ENCODE peak calls at places on chromosomes 3 and 15, in four cellular contexts. A, N, L and X are unnamed samples.

GRCh38 chr3:124762612-124763011 is 32.4 kb downstream of the UMPS start:
- DNase-seq in N (no peak), A (no peak), L (no peak), X (no peak)

GRCh38 chr15:95520511-95520910 is 810.0 kb upstream of the NR2F2 start:
- DNase-seq in N (no peak), A (no peak), L (no peak), X (no peak)

GRCh38 chr3:194587438-194587931 is 45.7 kb downstream of the TMEM44 start:
- DNase-seq in A (no peak), L (no peak), N (peak; percentile 56), X (no peak)

GRCh38 chr3:108221911-108222812 is at the start of gene IFT57:
- DNase-seq in N (peak; percentile 98), A (peak; percentile 99), L (peak; percentile 81), X (peak; percentile 92)

GRCh38 chr3:170531054-170531453 is 54.8 kb downstream of the SLC7A14 start:
- DNase-seq in L (no peak), N (no peak), A (no peak), X (no peak)

GRCh38 chr3:57826952-57827723 is 71.0 kb downstream of the SLMAP start:
- DNase-seq in A (no peak), L (no peak), N (no peak), X (no peak)

GRCh38 chr3:36124118-36124796 is 256.0 kb upstream of the STAC start:
- DNase-seq in L (peak; percentile 25), A (no peak), N (no peak), X (no peak)

GRCh38 chr3:155065537-155065936 is 14.6 kb upstream of the MME start:
- DNase-seq in N (no peak), L (peak; percentile 47), A (no peak), X (no peak)

GRCh38 chr3:156978471-156978961 is 152.4 kb downstream of the LEKR1 start:
- DNase-seq in N (no peak), A (no peak), L (no peak), X (no peak)

GRCh38 chr15:80996247-80996646 is 4.5 kb upstream of the TLNRD1 start:
- DNase-seq in A (no peak), N (no peak), L (no peak), X (no peak)

GRCh38 chr3:61794961-61795360 is 233.6 kb downstream of the PTPRG start:
- DNase-seq in A (no peak), N (no peak), L (no peak), X (no peak)

GRCh38 chr15:46260937-46261336 is 626.1 kb downstream of the SQOR start:
- DNase-seq in A (no peak), N (no peak), L (no peak), X (no peak)

GRCh38 chr3:142817356-142817755 is 71.5 kb downstream of the PCOLCE2 start:
- DNase-seq in A (no peak), N (no peak), L (no peak), X (no peak)

GRCh38 chr3:184345678-184346144 is 8.3 kb downstream of the FAM131A start:
- DNase-seq in N (peak; percentile 81), L (no peak), A (no peak), X (no peak)

GRCh38 chr15:33644319-33644718 is 324.0 kb upstream of the CHRM5 start:
- DNase-seq in N (no peak), A (no peak), L (no peak), X (no peak)

GRCh38 chr15:63678383-63678782 is 81.2 kb downstream of the FBXL22 start:
- DNase-seq in N (no peak), L (no peak), A (no peak), X (no peak)

GRCh38 chr15:38351466-38351865 is 98.8 kb downstream of the SPRED1 start:
- DNase-seq in N (no peak), A (no peak), L (no peak), X (no peak)

GRCh38 chr3:134796313-134797079 is 1.4 kb downstream of the EPHB1 start:
- DNase-seq in N (no peak), A (peak; percentile 68), L (no peak), X (no peak)

DNA sequence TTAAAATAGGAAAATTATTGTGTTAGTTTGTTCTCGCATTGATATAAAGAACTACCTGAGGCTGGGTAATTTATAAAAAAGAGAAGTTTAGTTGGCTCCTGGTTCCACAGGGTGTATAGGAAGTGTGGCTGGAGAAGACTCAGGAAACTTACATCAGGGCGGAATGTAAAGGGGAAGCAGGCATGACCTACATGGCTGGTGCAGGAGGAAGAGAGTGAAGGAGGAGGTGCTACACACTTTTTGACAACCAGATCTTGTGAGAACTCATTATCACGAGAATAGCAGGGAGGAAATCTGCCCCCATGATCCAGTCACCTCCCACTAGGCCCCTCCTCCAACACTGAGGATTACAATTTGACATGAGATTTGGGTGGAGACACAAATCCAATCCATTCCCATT is 490.7 kb downstream of the RBMS3 start:
- DNase-seq in N (no peak), L (no peak), A (no peak), X (no peak)
- H3K27ac ChIP-seq in N (no peak overlapping the region), L (no peak overlapping the region), A (no peak overlapping the region), X (no peak overlapping the region)

GRCh38 chr3:195597848-195598247 is 14.1 kb upstream of the APOD start:
- DNase-seq in L (no peak), A (peak; percentile 36), N (peak; percentile 59), X (no peak)

GRCh38 chr3:195595778-195596531 is 12.2 kb upstream of the APOD start:
- DNase-seq in L (no peak), A (peak; percentile 27), N (no peak), X (no peak)

GRCh38 chr3:195591852-195592251 is 8.1 kb upstream of the APOD start:
- DNase-seq in N (no peak), L (no peak), A (no peak), X (no peak)

GRCh38 chr3:195591220-195591619 is 7.5 kb upstream of the APOD start:
- DNase-seq in L (no peak), A (no peak), N (no peak), X (no peak)

GRCh38 chr3:195596648-195597628 is 13.2 kb upstream of the APOD start:
- DNase-seq in L (no peak), N (peak; percentile 53), A (peak; percentile 50), X (no peak)
- H3K4me3 ChIP-seq in L (no peak overlapping the region), N (no peak overlapping the region), A (no peak overlapping the region), X (no peak overlapping the region)

DNA sequence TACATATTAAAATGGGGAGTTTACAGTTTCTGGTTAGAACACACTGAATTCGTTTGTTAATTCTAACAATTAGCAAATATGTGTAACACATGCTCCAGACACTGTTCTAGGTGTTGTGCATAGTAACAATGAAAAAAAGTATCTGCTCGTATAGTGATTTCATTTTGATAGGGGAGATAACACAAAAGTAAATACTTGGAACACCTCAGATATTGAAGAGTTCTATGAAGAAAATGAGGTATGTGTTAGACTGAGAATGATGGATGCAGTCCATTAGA is 6.8 kb upstream of the TMF1 start:
- DNase-seq in L (no peak), N (no peak), A (no peak), X (no peak)
- H3K27ac ChIP-seq in L (no peak overlapping the region), N (no peak overlapping the region), A (no peak overlapping the region), X (peak overlapping the region; percentile 75)

GRCh38 chr15:101725073-101725472 is 800 bp upstream of the TARS3 start:
- DNase-seq in N (no peak), A (no peak), L (no peak), X (no peak)

GRCh38 chr15:101723161-101723873 is 956 bp downstream of the TARS3 start:
- DNase-seq in A (no peak), L (no peak), N (no peak), X (no peak)

GRCh38 chr15:101724675-101725005 is 367 bp upstream of the TARS3 start:
- DNase-seq in L (no peak), N (no peak), A (no peak), X (no peak)

GRCh38 chr15:101727186-101727585 is 2.9 kb upstream of the TARS3 start:
- DNase-seq in A (no peak), L (no peak), N (no peak), X (no peak)

GRCh38 chr15:101723874-101724674 is at the start of gene TARS3:
- DNase-seq in A (peak; percentile 97), N (peak; percentile 96), L (peak; percentile 45), X (peak; percentile 91)
- H3K4me3 ChIP-seq in A (peak within 1 kb of the TSS; percentile 99), N (peak within 1 kb of the TSS; percentile 98), L (peak within 1 kb of the TSS; percentile 77), X (peak within 1 kb of the TSS; percentile 77)

GRCh38 chr3:12727937-12728336 is 31.1 kb downstream of the TMEM40 start:
- DNase-seq in A (no peak), L (no peak), N (no peak), X (no peak)
- H3K27ac ChIP-seq in A (no peak overlapping the region), L (no peak overlapping the region), N (peak overlapping the region; percentile 79), X (no peak overlapping the region)

GRCh38 chr15:40040293-40040635 is 1.3 kb upstream of the SRP14 start:
- DNase-seq in N (no peak), L (no peak), A (peak; percentile 40), X (no peak)

GRCh38 chr15:40038267-40038653 is 721 bp downstream of the SRP14 start:
- DNase-seq in N (no peak), L (no peak), A (no peak), X (no peak)

GRCh38 chr15:40042791-40043320 is 3.9 kb upstream of the SRP14 start:
- DNase-seq in A (peak; percentile 27), N (no peak), L (no peak), X (no peak)

GRCh38 chr15:40038654-40039543 is at the start of gene SRP14:
- DNase-seq in N (peak; percentile 97), L (peak; percentile 63), A (peak; percentile 97), X (peak; percentile 87)

GRCh38 chr15:40040770-40041169 is 1.8 kb upstream of the SRP14 start:
- DNase-seq in A (peak; percentile 41), N (no peak), L (no peak), X (no peak)
- H3K4me3 ChIP-seq in A (no peak overlapping the region), N (no peak overlapping the region), L (no peak overlapping the region), X (no peak overlapping the region)

GRCh38 chr15:67911727-67912126 is 71.9 kb upstream of the RNU6-1 start:
- DNase-seq in A (no peak), N (no peak), L (no peak), X (no peak)
- H3K27ac ChIP-seq in A (peak overlapping the region; percentile 91), N (no peak overlapping the region), L (peak overlapping the region; percentile 23), X (no peak overlapping the region)

GRCh38 chr3:167913218-167913902 is 177.8 kb downstream of the SERPINI1 start:
- DNase-seq in L (no peak), A (no peak), N (no peak), X (no peak)
- H3K4me3 ChIP-seq in L (no peak overlapping the region), A (no peak overlapping the region), N (no peak overlapping the region), X (no peak overlapping the region)